ENCODE peak calls at places on chromosome 9, in seven cellular contexts. R is activated T-helper 1 cell treated with anti-CD3 and anti-CD28 coated beads, Interleukin-2, amount 50 U/mL, for 16 hours; T is NCI-H2107; C is GM12865; A is PC-9; V is GM23338; E is NCI-H1105 treated with DMSO at 0.1 percent for 48 hours. P is an unnamed sample.

GRCh38 chr9:74935008-74935407 is 17.7 kb downstream of the C9orf40 start:
- DNase-seq in R (no peak), T (no peak), C (no peak), A (no peak), V (no peak), E (no peak), P (no peak)

GRCh38 chr9:34628656-34629491 is at the start of gene ARID3C:
- DNase-seq in R (no peak), T (no peak), C (no peak), A (peak), V (peak), E (peak), P (peak)

GRCh38 chr9:1759009-1759408 is 256.1 kb upstream of the SMARCA2 start:
- DNase-seq in R (no peak), T (no peak), C (peak), A (no peak), V (no peak), E (no peak), P (no peak)

GRCh38 chr9:105415344-105415980 is 32.4 kb upstream of the FSD1L start:
- DNase-seq in R (no peak), T (peak), C (peak), A (peak), V (peak), E (peak), P (peak)

GRCh38 chr9:129783516-129784361 is 19.2 kb upstream of the TOR1B start:
- DNase-seq in R (peak), T (peak), C (peak), A (peak), V (peak), E (peak), P (peak)

GRCh38 chr9:129436751-129437625 is 183.9 kb downstream of the C9orf50 start:
- DNase-seq in R (peak), T (no peak), C (no peak), A (peak), V (no peak), E (peak), P (peak)

GRCh38 chr9:17319822-17320221 is 185.0 kb downstream of the CNTLN start:
- DNase-seq in R (no peak), T (no peak), C (no peak), A (no peak), V (no peak), E (no peak), P (no peak)

GRCh38 chr9:135330685-135331590 is 148.6 kb upstream of the PPP1R26 start:
- DNase-seq in R (no peak), T (no peak), C (no peak), A (no peak), V (no peak), E (no peak), P (no peak)

GRCh38 chr9:98644011-98644410 is 64.7 kb downstream of the GABBR2 start:
- DNase-seq in R (no peak), T (no peak), C (no peak), A (no peak), V (no peak), E (no peak), P (no peak)

GRCh38 chr9:106619211-106619610 is 243.8 kb upstream of the ZNF462 start:
- DNase-seq in R (no peak), T (no peak), C (no peak), A (no peak), V (no peak), E (no peak), P (no peak)

GRCh38 chr9:76716270-76716669 is 48.0 kb upstream of the PCA3 start:
- DNase-seq in R (no peak), T (no peak), C (no peak), A (no peak), V (no peak), E (peak), P (no peak)

GRCh38 chr9:93951655-93952118 is 3.5 kb downstream of the BARX1 start:
- DNase-seq in R (no peak), T (no peak), C (no peak), A (no peak), V (peak), E (no peak), P (peak)

GRCh38 chr9:114386886-114387677 is 700 bp downstream of the AKNA start:
- DNase-seq in R (no peak), T (no peak), C (peak), A (no peak), V (no peak), E (no peak), P (no peak)

GRCh38 chr9:120480707-120481106 is 99.3 kb downstream of the CDK5RAP2 start:
- DNase-seq in R (no peak), T (peak), C (no peak), A (no peak), V (no peak), E (peak), P (no peak)

GRCh38 chr9:137753192-137753765 is 124.3 kb upstream of the CACNA1B start:
- DNase-seq in R (no peak), T (no peak), C (no peak), A (no peak), V (no peak), E (no peak), P (no peak)

GRCh38 chr9:127523312-127523851 is 72.1 kb downstream of the LRSAM1 start:
- DNase-seq in R (no peak), T (no peak), C (peak), A (no peak), V (peak), E (no peak), P (no peak)

GRCh38 chr9:94034511-94034910 is 49.8 kb upstream of the PTPDC1 start:
- DNase-seq in R (no peak), T (no peak), C (no peak), A (no peak), V (no peak), E (no peak), P (no peak)

GRCh38 chr9:116817762-116818161 is 130.7 kb downstream of the TRIM32 start:
- DNase-seq in R (no peak), T (no peak), C (peak), A (no peak), V (no peak), E (no peak), P (no peak)

GRCh38 chr9:134472256-134472655 is 146.0 kb downstream of the RXRA start:
- DNase-seq in R (no peak), T (no peak), C (no peak), A (no peak), V (no peak), E (no peak), P (no peak)